ENCODE peak calls at places on chromosomes 2 and 18, in four cellular contexts. V is HL-60, B is K562, D is GM12878. W is an unnamed sample.
A peak's percentile ranks its signal among the peaks of the same experiment; 100 is the strongest.

GRCh38 chr2:18525236-18525635 is 35.2 kb downstream of the RDH14 start:
- DNase-seq in D (no peak), B (no peak), V (no peak), W (no peak)

GRCh38 chr18:44741070-44741469 is 60.4 kb downstream of the SETBP1 start:
- DNase-seq in D (no peak), B (no peak), V (no peak), W (no peak)

GRCh38 chr2:191854385-191855372 is 7.8 kb upstream of the CAVIN2 start:
- DNase-seq in D (no peak), V (no peak), B (no peak), W (no peak)

GRCh38 chr2:27039426-27039825 is 6.7 kb downstream of the TMEM214 start:
- DNase-seq in V (no peak), B (no peak), D (no peak), W (no peak)

GRCh38 chr2:16664052-16664731 is 1.4 kb downstream of the CYRIA start:
- DNase-seq in B (no peak), V (peak; percentile 41), D (no peak), W (no peak)

GRCh38 chr18:70082430-70082829 is 123.1 kb downstream of the RTTN start:
- DNase-seq in B (no peak), D (no peak), V (no peak), W (no peak)

GRCh38 chr2:151063271-151063670 is 198.4 kb downstream of the RBM43 start:
- DNase-seq in B (no peak), D (no peak), V (no peak), W (no peak)

GRCh38 chr2:75503048-75503607 is 57.6 kb downstream of the EVA1A start:
- DNase-seq in V (no peak), B (no peak), D (no peak), W (no peak)

GRCh38 chr2:153163055-153163454 is 315.5 kb downstream of the RPRM start:
- DNase-seq in D (no peak), B (no peak), V (no peak), W (peak; percentile 2)

GRCh38 chr2:45962522-45962921 is 311.0 kb downstream of the PRKCE start:
- DNase-seq in D (no peak), B (no peak), V (no peak), W (no peak)

GRCh38 chr2:239212553-239213419 is 188.0 kb downstream of the HDAC4 start:
- DNase-seq in D (no peak), V (no peak), B (peak; percentile 45), W (no peak)

GRCh38 chr2:43605079-43605655 is 9.3 kb upstream of the THADA start:
- DNase-seq in B (peak; percentile 23), D (no peak), V (no peak), W (no peak)

GRCh38 chr2:12709207-12709522 is 7.6 kb upstream of the TRIB2 start:
- DNase-seq in B (no peak), V (no peak), D (no peak), W (no peak)

GRCh38 chr2:204625135-204625534 is 79.9 kb downstream of the PARD3B start:
- DNase-seq in B (no peak), D (no peak), V (no peak), W (no peak)

GRCh38 chr2:170816499-170817246 is at the start of gene GAD1:
- DNase-seq in B (peak; percentile 86), D (no peak), V (peak; percentile 44), W (no peak)

GRCh38 chr2:151289972-151290335 is 486 bp upstream of the NMI start:
- DNase-seq in V (peak; percentile 57), B (no peak), D (no peak), W (no peak)

GRCh38 chr2:203002054-203002821 is 12.4 kb upstream of the NBEAL1 start:
- DNase-seq in D (no peak), B (no peak), V (no peak), W (no peak)

GRCh38 chr2:48471048-48471474 is 58.9 kb upstream of the STON1 start:
- DNase-seq in B (peak; percentile 41), D (no peak), V (no peak), W (no peak)

GRCh38 chr18:8609711-8610441 is 639 bp downstream of the RAB12 start:
- DNase-seq in B (no peak), D (no peak), V (no peak), W (no peak)

GRCh38 chr18:28149810-28150420 is 27.0 kb downstream of the CDH2 start:
- DNase-seq in B (no peak), D (no peak), V (no peak), W (no peak)

GRCh38 chr2:230575640-230576324 is 136.9 kb upstream of the CAB39 start:
- DNase-seq in B (peak; percentile 47), D (no peak), V (no peak), W (no peak)

GRCh38 chr2:241546771-241547498 is 11.6 kb upstream of the BOK start:
- DNase-seq in B (no peak), D (no peak), V (no peak), W (no peak)

GRCh38 chr2:7427293-7428060 is 510.3 kb downstream of the RNF144A start:
- DNase-seq in D (peak; percentile 66), V (no peak), B (peak; percentile 55), W (no peak)

GRCh38 chr2:62489702-62490101 is 16.3 kb downstream of the TMEM17 start:
- DNase-seq in V (no peak), B (no peak), D (no peak), W (no peak)

GRCh38 chr2:29187926-29188325 is 72.7 kb downstream of the CLIP4 start:
- DNase-seq in D (no peak), B (no peak), V (no peak), W (no peak)

GRCh38 chr2:161044937-161045336 is 115.3 kb upstream of the TANK start:
- DNase-seq in V (no peak), D (no peak), B (no peak), W (no peak)

GRCh38 chr2:65655000-65655399 is 222.6 kb upstream of the SPRED2 start:
- DNase-seq in D (no peak), B (no peak), V (no peak), W (no peak)

GRCh38 chr2:219962089-219962488 is 334.7 kb downstream of the SLC4A3 start:
- DNase-seq in V (no peak), B (no peak), D (no peak), W (no peak)

GRCh38 chr2:76642122-76642521 is 880.1 kb downstream of the LRRTM4 start:
- DNase-seq in B (no peak), D (no peak), V (no peak), W (no peak)

GRCh38 chr2:100653449-100654045 is 90.8 kb downstream of the PDCL3 start:
- DNase-seq in D (no peak), B (no peak), V (no peak), W (no peak)

DNA sequence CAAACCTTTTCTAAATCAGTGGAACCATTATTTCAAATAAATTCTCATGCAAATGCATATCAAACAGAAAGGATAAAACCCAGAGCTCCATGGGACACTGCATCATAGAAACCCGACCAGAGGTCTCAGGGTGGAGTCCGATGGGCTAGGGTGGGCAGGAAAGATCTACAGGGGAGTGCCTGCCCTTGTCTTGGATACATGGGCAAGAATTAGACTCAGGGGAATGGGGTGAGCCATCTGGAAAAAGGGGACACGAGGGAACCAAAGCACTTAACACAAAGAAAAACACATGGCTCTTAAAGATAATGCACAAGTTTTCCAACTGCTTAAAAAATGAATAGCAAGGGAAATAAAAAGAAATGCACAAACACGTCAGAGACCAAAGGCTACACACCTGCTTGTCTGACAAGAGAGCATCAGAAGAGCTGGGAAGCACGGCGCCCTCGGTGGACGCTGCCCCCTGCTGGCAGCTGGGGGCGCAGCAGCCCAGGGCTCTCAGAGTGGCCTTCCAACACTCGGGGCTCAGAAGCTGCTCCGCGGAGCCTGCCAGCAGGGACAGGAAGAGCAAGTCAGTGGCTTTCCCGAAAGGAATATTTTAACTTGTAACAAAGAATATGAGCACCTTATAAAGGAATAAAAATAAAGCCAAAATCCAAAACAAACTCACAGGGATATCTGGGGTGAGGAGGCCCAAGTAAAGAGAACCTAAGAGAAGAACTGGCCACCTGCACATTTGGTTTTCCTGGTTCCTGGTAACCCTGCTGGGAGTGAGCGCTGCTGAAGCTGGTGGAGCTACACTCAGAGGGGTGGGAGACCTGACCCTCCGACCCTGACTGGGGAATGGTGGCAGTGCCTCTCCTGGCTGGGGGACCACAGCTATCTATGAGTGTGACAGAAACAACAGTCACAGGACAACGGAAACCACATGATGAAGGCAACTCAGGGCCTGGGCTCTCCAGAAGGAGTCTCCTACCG is 54.5 kb downstream of the SIGLEC15 start:
- DNase-seq in D (peak; percentile 17), B (peak; percentile 70), V (peak; percentile 51), W (peak; percentile 63)
- TF ChIP-seq POLR2AphosphoS5 in D (no peak), B (no peak), V (no peak), W (no peak)

GRCh38 chr18:35324926-35325655 is 19.1 kb downstream of the ZNF24 start:
- DNase-seq in B (no peak), D (no peak), V (no peak), W (no peak)
- TF ChIP-seq SPI1 in B (no peak), D (no peak), V (no peak), W (no peak)

DNA sequence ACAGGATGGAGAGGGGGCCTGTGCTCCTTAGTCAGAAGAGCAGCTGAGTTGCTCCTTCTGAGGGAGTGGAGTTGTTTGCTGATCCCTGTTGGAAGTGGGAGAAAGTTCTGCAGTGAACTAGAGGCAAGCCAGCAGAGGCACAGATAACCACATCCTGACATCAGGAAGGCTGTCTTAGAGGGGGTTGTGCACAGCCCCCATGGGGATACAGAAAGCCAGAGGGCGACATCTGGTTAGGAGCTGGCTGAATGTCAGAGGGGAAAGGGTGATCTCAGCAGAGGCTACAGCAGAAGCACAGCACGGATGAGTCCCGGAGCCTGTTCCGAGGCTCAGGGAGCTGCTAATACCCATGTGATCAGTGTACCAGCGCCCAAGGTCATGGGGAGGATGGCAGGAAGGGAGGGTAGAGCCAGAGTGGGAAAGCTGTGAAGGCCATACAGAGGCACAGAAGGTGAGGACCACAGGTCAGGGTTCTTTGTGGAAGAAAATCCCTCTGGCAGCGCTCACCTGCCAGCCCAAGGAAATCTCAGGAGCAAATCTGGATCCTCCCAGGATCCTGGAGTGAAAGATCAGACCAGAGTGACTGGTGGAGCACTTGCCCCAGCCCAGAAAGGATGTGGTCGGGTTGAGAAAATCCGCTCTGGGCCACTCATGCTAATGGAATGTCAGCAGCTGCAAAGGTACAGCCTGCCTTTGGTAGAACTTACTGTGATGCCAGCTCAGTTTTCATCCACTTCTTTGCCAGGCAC is 111.8 kb downstream of the STPG4 start:
- DNase-seq in D (no peak), B (no peak), V (no peak), W (no peak)
- TF ChIP-seq POLR2AphosphoS5 in D (no peak), B (no peak), V (no peak), W (no peak)

DNA sequence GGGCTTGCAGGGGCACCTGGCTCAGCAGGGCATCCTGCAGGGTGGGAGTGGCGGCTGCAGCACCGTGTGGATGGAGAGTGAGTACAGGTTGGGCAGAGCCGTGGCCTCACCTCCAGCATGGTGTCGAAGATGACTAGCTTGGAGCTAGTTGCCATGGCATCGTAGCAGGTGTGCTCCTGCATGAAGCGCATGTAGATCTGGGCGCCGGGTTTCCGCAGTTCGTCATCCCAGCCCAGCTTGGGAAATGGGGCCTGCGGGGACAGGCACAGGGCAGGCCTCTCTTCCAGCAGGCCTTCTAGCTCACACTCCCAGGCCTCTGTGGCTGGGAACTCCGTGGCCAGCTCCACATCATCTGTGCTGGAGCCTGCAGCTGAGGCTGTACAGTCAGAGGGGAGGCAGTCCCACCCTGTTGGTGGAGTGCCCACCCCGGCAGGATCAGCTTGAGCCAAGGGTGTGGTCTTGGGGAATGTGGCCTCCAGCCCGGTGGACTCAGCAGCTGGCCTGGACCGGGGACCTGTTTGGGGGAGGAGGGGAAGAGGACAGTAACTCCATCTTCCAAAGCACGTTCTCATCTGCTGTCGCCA is 1.6 kb downstream of the PRKAG3 start:
- DNase-seq in V (no peak), D (no peak), B (no peak), W (no peak)
- TF ChIP-seq SPI1 in V (no peak), D (no peak), B (no peak), W (no peak)